ENCODE peak calls at places on chromosomes 4 and X, in six cellular contexts. A is AG04449, Q is GM12864, Z is GM12865, O is heart left ventricle, T is OCI-LY7. C is an unnamed sample.

GRCh38 chr4:48902266-48902665 is 4.3 kb downstream of the OCIAD2 start:
- DNase-seq in A (no peak), Q (no peak), Z (no peak), O (no peak), T (no peak), C (no peak)

GRCh38 chr4:168585168-168586091 is 88.6 kb downstream of the PALLD start:
- DNase-seq in A (no peak), Q (no peak), Z (peak), O (peak), T (peak), C (peak)

GRCh38 chrX:103847174-103847870 is 15.3 kb upstream of the RAB9B start:
- DNase-seq in A (no peak), Q (no peak), Z (no peak), O (no peak), T (no peak), C (no peak)

GRCh38 chr4:4269856-4270255 is 20.1 kb downstream of the LYAR start:
- DNase-seq in A (no peak), Q (no peak), Z (no peak), O (no peak), T (no peak), C (no peak)

GRCh38 chrX:38805294-38806053 is 4.2 kb downstream of the MID1IP1 start:
- DNase-seq in A (no peak), Q (no peak), Z (peak), O (peak), T (peak), C (peak)

GRCh38 chr4:850323-850945 is 24.5 kb upstream of the CPLX1 start:
- DNase-seq in A (no peak), Q (no peak), Z (no peak), O (no peak), T (no peak), C (no peak)

GRCh38 chrX:39705299-39705698 is 392.5 kb downstream of the BCOR start:
- DNase-seq in A (peak), Q (no peak), Z (peak), O (peak), T (no peak), C (no peak)

GRCh38 chrX:784829-785228 is 154.2 kb downstream of the SHOX start:
- DNase-seq in A (no peak), Q (no peak), Z (no peak), O (no peak), T (no peak), C (no peak)

GRCh38 chr4:83993774-83994173 is 457.9 kb downstream of the GPAT3 start:
- DNase-seq in A (no peak), Q (no peak), Z (peak), O (no peak), T (peak), C (peak)

GRCh38 chr4:154838155-154838554 is 57.1 kb downstream of the RBM46 start:
- DNase-seq in A (no peak), Q (no peak), Z (no peak), O (no peak), T (no peak), C (no peak)

GRCh38 chr4:160375746-160376452 is 1273.0 kb downstream of the RAPGEF2 start:
- DNase-seq in A (no peak), Q (no peak), Z (no peak), O (no peak), T (no peak), C (no peak)

GRCh38 chr4:172147702-172148101 is 334.5 kb downstream of the GALNTL6 start:
- DNase-seq in A (peak), Q (no peak), Z (no peak), O (no peak), T (no peak), C (no peak)

GRCh38 chr4:7949759-7950158 is 10.1 kb upstream of the AFAP1 start:
- DNase-seq in A (no peak), Q (no peak), Z (no peak), O (no peak), T (no peak), C (no peak)

GRCh38 chrX:43970528-43970927 is 2.7 kb downstream of the NDP start:
- DNase-seq in A (no peak), Q (no peak), Z (no peak), O (no peak), T (no peak), C (no peak)

GRCh38 chrX:94123062-94123461 is 449.1 kb downstream of the FAM133A start:
- DNase-seq in A (no peak), Q (no peak), Z (no peak), O (no peak), T (no peak), C (no peak)

GRCh38 chr4:1532549-1533395 is 126.5 kb upstream of the NKX1-1 start:
- DNase-seq in A (no peak), Q (no peak), Z (no peak), O (peak), T (no peak), C (no peak)

GRCh38 chrX:134607523-134607922 is 50.7 kb downstream of the PLAC1 start:
- DNase-seq in A (no peak), Q (no peak), Z (no peak), O (no peak), T (no peak), C (no peak)

GRCh38 chr4:110061101-110061500 is 137.3 kb downstream of the ELOVL6 start:
- DNase-seq in A (no peak), Q (no peak), Z (no peak), O (no peak), T (no peak), C (no peak)

GRCh38 chrX:152832520-152832919 is 1.7 kb downstream of the NSDHL start:
- DNase-seq in A (no peak), Q (no peak), Z (no peak), O (no peak), T (no peak), C (no peak)

GRCh38 chrX:68894513-68895338 is 65.9 kb downstream of the EFNB1 start:
- DNase-seq in A (no peak), Q (no peak), Z (no peak), O (peak), T (no peak), C (no peak)

GRCh38 chr4:53595204-53595603 is 3.9 kb upstream of the LNX1 start:
- DNase-seq in A (no peak), Q (no peak), Z (no peak), O (no peak), T (no peak), C (no peak)

GRCh38 chr4:151606061-151606460 is 154.7 kb downstream of the GATB start:
- DNase-seq in A (no peak), Q (no peak), Z (no peak), O (no peak), T (no peak), C (no peak)

GRCh38 chr4:152992027-152992426 is 55.9 kb downstream of the FHDC1 start:
- DNase-seq in A (no peak), Q (no peak), Z (no peak), O (no peak), T (no peak), C (no peak)

GRCh38 chr4:100190643-100191600 is 654 bp upstream of the DDIT4L start:
- DNase-seq in A (no peak), Q (no peak), Z (no peak), O (no peak), T (no peak), C (no peak)

GRCh38 chr4:119211856-119212250 is 660 bp upstream of the USP53 start:
- DNase-seq in A (no peak), Q (no peak), Z (no peak), O (no peak), T (peak), C (no peak)

DNA sequence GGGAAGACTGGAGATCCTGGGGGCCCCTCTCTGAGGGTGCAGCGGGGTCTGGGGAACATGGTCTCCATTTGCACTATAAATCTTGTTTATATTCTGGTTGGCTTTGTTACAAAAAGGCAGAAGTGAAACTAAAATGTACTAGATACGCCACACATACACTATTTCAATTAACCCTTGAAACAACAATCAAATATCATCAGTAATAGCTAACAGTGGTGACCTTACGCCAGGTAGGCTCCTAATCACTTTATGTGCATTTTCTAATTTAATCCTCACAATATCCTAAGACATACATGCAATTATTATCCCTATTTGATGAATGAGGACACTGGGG is 35.1 kb downstream of the TBC1D9 start:
- DNase-seq in A (no peak), Q (no peak), Z (peak), O (no peak), T (peak), C (no peak)
- H3K4me3 ChIP-seq in A (no peak), Q (peak), Z (peak), O (peak), T (peak), C (no peak)

GRCh38 chr4:115609631-115610030 is 496.2 kb upstream of the NDST4 start:
- DNase-seq in A (no peak), Q (no peak), Z (no peak), O (no peak), T (no peak), C (no peak)
- H3K4me3 ChIP-seq in A (no peak), Q (no peak), Z (no peak), O (no peak), T (no peak), C (no peak)

DNA sequence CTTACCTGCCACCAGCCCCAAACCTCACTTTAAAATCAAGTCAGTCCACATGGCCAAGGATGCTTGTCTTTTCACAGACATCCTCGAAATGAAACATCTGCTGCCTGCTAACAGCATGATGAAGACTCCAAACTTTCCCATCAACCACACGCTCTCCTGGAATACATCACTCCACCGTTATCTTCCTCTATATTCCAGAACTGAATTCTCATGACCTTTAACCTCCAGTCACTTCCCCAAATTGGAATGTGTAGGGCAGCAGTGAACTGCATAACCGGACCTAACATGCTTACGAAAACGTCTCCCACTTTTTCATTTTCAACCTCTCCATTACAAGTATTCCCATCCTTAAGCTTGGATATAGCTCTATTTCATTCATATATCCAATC is 30.7 kb upstream of the ZNF41 start:
- DNase-seq in A (no peak), Q (no peak), Z (no peak), O (no peak), T (no peak), C (no peak)
- H3K4me3 ChIP-seq in A (peak), Q (peak), Z (peak), O (peak), T (peak), C (peak)

GRCh38 chr4:128521156-128521555 is 233.5 kb upstream of the PGRMC2 start:
- DNase-seq in A (no peak), Q (no peak), Z (no peak), O (no peak), T (no peak), C (no peak)

GRCh38 chr4:128517739-128518510 is 230.3 kb upstream of the PGRMC2 start:
- DNase-seq in A (peak), Q (peak), Z (peak), O (peak), T (no peak), C (no peak)

GRCh38 chr4:128517096-128517738 is 229.6 kb upstream of the PGRMC2 start:
- DNase-seq in A (no peak), Q (no peak), Z (no peak), O (no peak), T (no peak), C (no peak)

GRCh38 chr4:128521634-128522253 is 234.1 kb upstream of the PGRMC2 start:
- DNase-seq in A (no peak), Q (no peak), Z (no peak), O (no peak), T (no peak), C (no peak)

GRCh38 chr4:128519163-128519810 is 231.7 kb upstream of the PGRMC2 start:
- DNase-seq in A (no peak), Q (no peak), Z (no peak), O (peak), T (no peak), C (no peak)
- H3K4me3 ChIP-seq in A (no peak), Q (no peak), Z (no peak), O (no peak), T (no peak), C (no peak)

GRCh38 chr4:113405874-113406722 is 355.4 kb downstream of the CAMK2D start:
- DNase-seq in A (no peak), Q (no peak), Z (no peak), O (no peak), T (no peak), C (no peak)

GRCh38 chr4:113406723-113407016 is 354.9 kb downstream of the CAMK2D start:
- DNase-seq in A (no peak), Q (no peak), Z (no peak), O (no peak), T (no peak), C (no peak)

GRCh38 chr4:113404846-113405245 is 355.4 kb downstream of the ANK2 start:
- DNase-seq in A (no peak), Q (no peak), Z (no peak), O (peak), T (no peak), C (no peak)

GRCh38 chr4:113404167-113404571 is 354.7 kb downstream of the ANK2 start:
- DNase-seq in A (no peak), Q (no peak), Z (no peak), O (no peak), T (no peak), C (no peak)

DNA sequence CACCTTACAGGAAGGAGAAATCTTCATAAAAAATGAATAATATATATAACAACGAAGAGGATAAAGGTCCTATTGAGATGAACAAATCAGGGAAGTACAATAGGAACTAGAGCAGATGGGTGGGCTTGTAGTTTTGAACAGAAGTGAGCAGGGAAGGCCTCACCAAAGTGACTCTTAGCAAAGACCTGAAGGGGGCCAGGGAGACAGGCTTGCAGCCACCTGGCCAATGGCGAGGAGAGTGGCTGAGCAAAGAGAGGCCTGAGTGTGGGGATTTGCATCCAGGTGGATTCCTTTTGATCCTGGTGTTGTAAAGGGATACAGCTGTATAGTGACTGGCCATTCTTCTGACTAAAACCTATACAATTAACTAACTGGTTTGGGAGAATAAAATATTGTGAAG is 354.1 kb downstream of the CAMK2D start:
- DNase-seq in A (no peak), Q (no peak), Z (no peak), O (no peak), T (peak), C (no peak)
- H3K4me3 ChIP-seq in A (no peak), Q (no peak), Z (no peak), O (no peak), T (no peak), C (no peak)

DNA sequence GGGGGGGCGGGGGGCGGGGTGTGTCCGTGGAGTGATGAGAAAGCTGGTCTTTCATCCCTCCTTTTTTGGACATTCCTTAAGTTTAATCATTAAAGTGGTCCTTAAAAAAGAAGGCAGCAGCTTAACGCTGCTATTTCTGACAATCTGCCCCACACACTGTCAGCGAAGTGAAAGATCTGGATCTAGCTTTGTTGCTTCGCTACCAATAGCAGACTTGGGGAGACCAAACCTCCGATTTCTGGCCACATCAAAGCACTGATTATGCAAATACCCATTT is 5.9 kb downstream of the NEUROG2 start:
- DNase-seq in A (no peak), Q (no peak), Z (no peak), O (no peak), T (no peak), C (no peak)
- H3K4me3 ChIP-seq in A (no peak), Q (peak), Z (peak), O (peak), T (no peak), C (no peak)

DNA sequence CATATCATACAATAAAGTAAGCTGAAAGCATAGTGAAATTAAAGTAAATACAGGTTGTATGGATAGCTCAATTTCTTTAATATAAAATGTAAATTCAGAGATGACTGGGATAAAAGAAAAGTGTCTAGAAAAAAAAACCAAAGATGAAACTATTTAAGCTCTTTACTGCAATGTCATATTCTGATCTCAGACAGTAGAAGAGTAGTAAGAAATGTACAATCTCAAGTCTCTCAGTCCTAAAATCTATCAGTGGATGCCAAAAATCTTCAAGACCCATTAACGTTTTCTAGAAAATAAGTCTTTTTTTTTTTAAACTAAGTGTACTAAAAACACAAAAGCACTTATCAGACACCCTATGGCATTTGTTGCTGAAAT is 13.8 kb downstream of the MGARP start:
- DNase-seq in A (no peak), Q (no peak), Z (no peak), O (no peak), T (no peak), C (no peak)
- H3K4me3 ChIP-seq in A (peak), Q (peak), Z (no peak), O (peak), T (peak), C (peak)

GRCh38 chr4:12118651-12119213 is 690.0 kb upstream of the HS3ST1 start:
- DNase-seq in A (no peak), Q (no peak), Z (peak), O (no peak), T (no peak), C (no peak)
- H3K4me3 ChIP-seq in A (no peak), Q (no peak), Z (no peak), O (no peak), T (no peak), C (no peak)

GRCh38 chr4:186487726-186488125 is 67.6 kb downstream of the MTNR1A start:
- DNase-seq in A (no peak), Q (no peak), Z (no peak), O (no peak), T (no peak), C (no peak)

GRCh38 chr4:186481998-186482790 is 73.2 kb downstream of the MTNR1A start:
- DNase-seq in A (no peak), Q (no peak), Z (no peak), O (no peak), T (no peak), C (no peak)

GRCh38 chr4:186483656-186484055 is 71.7 kb downstream of the MTNR1A start:
- DNase-seq in A (no peak), Q (no peak), Z (no peak), O (no peak), T (no peak), C (no peak)

GRCh38 chr4:186485621-186486062 is 69.7 kb downstream of the MTNR1A start:
- DNase-seq in A (no peak), Q (no peak), Z (no peak), O (peak), T (no peak), C (no peak)

GRCh38 chr4:186486172-186486571 is 69.2 kb downstream of the MTNR1A start:
- DNase-seq in A (no peak), Q (no peak), Z (no peak), O (no peak), T (no peak), C (no peak)
- H3K4me3 ChIP-seq in A (peak), Q (no peak), Z (no peak), O (no peak), T (no peak), C (no peak)